ENCODE peak calls at places on chromosomes 2 and 18, in nine cellular contexts. One of them, this sample, is unnamed.

GRCh38 chr2:189441709-189442074 is 418 bp downstream of the WDR75 start:
- DNase-seq in WTC11: no peak
- DNase-seq in PC-3: no peak
- DNase-seq in activated gamma-delta T cell treated with Interleukin-2 at 50 U/mL for 16 hours: no peak
- DNase-seq in astrocyte of the cerebellum: no peak
- DNase-seq in NCI-H345: no peak
- DNase-seq in HTR-8/SVneo: no peak
- DNase-seq in cerebellum: no peak
- DNase-seq in stimulated activated CD4-positive, alpha-beta T cell treated with anti-CD3 and anti-CD28 coated beads, Interleukin-12 subunit alpha, Interleukin-12 subunit beta, amount 100 ng/mL, for 48 hours: no peak
- DNase-seq in this sample: no peak

GRCh38 chr2:207930747-207931146 is 94.6 kb downstream of the PLEKHM3 start:
- DNase-seq in HTR-8/SVneo: no peak
- DNase-seq in activated gamma-delta T cell treated with Interleukin-2 at 50 U/mL for 16 hours: no peak
- DNase-seq in NCI-H345: peak
- DNase-seq in PC-3: peak
- DNase-seq in WTC11: no peak
- DNase-seq in stimulated activated CD4-positive, alpha-beta T cell treated with anti-CD3 and anti-CD28 coated beads, Interleukin-12 subunit alpha, Interleukin-12 subunit beta, amount 100 ng/mL, for 48 hours: no peak
- DNase-seq in cerebellum: no peak
- DNase-seq in astrocyte of the cerebellum: no peak
- DNase-seq in this sample: no peak

GRCh38 chr18:65762556-65762955 is 11.7 kb downstream of the CDH7 start:
- DNase-seq in activated gamma-delta T cell treated with Interleukin-2 at 50 U/mL for 16 hours: no peak
- DNase-seq in stimulated activated CD4-positive, alpha-beta T cell treated with anti-CD3 and anti-CD28 coated beads, Interleukin-12 subunit alpha, Interleukin-12 subunit beta, amount 100 ng/mL, for 48 hours: no peak
- DNase-seq in PC-3: no peak
- DNase-seq in astrocyte of the cerebellum: no peak
- DNase-seq in HTR-8/SVneo: no peak
- DNase-seq in WTC11: no peak
- DNase-seq in NCI-H345: no peak
- DNase-seq in cerebellum: no peak
- DNase-seq in this sample: no peak

GRCh38 chr2:96580771-96581170 is 44.2 kb downstream of the ARID5A start:
- DNase-seq in PC-3: peak
- DNase-seq in activated gamma-delta T cell treated with Interleukin-2 at 50 U/mL for 16 hours: no peak
- DNase-seq in HTR-8/SVneo: no peak
- DNase-seq in cerebellum: no peak
- DNase-seq in stimulated activated CD4-positive, alpha-beta T cell treated with anti-CD3 and anti-CD28 coated beads, Interleukin-12 subunit alpha, Interleukin-12 subunit beta, amount 100 ng/mL, for 48 hours: no peak
- DNase-seq in astrocyte of the cerebellum: no peak
- DNase-seq in NCI-H345: no peak
- DNase-seq in WTC11: no peak
- DNase-seq in this sample: no peak

GRCh38 chr2:176088937-176089842 is 3.3 kb upstream of the HOXD13 start:
- DNase-seq in stimulated activated CD4-positive, alpha-beta T cell treated with anti-CD3 and anti-CD28 coated beads, Interleukin-12 subunit alpha, Interleukin-12 subunit beta, amount 100 ng/mL, for 48 hours: no peak
- DNase-seq in NCI-H345: no peak
- DNase-seq in activated gamma-delta T cell treated with Interleukin-2 at 50 U/mL for 16 hours: no peak
- DNase-seq in cerebellum: no peak
- DNase-seq in HTR-8/SVneo: no peak
- DNase-seq in astrocyte of the cerebellum: no peak
- DNase-seq in PC-3: no peak
- DNase-seq in WTC11: no peak
- DNase-seq in this sample: no peak

GRCh38 chr2:217610411-217610814 is 392.4 kb downstream of the TNS1 start:
- DNase-seq in PC-3: no peak
- DNase-seq in HTR-8/SVneo: no peak
- DNase-seq in astrocyte of the cerebellum: no peak
- DNase-seq in activated gamma-delta T cell treated with Interleukin-2 at 50 U/mL for 16 hours: peak
- DNase-seq in stimulated activated CD4-positive, alpha-beta T cell treated with anti-CD3 and anti-CD28 coated beads, Interleukin-12 subunit alpha, Interleukin-12 subunit beta, amount 100 ng/mL, for 48 hours: peak
- DNase-seq in NCI-H345: peak
- DNase-seq in cerebellum: peak
- DNase-seq in WTC11: no peak
- DNase-seq in this sample: no peak

GRCh38 chr2:99389371-99389770 is 52.2 kb downstream of the EIF5B start:
- DNase-seq in HTR-8/SVneo: no peak
- DNase-seq in WTC11: no peak
- DNase-seq in astrocyte of the cerebellum: no peak
- DNase-seq in stimulated activated CD4-positive, alpha-beta T cell treated with anti-CD3 and anti-CD28 coated beads, Interleukin-12 subunit alpha, Interleukin-12 subunit beta, amount 100 ng/mL, for 48 hours: no peak
- DNase-seq in PC-3: no peak
- DNase-seq in NCI-H345: no peak
- DNase-seq in cerebellum: no peak
- DNase-seq in activated gamma-delta T cell treated with Interleukin-2 at 50 U/mL for 16 hours: no peak
- DNase-seq in this sample: no peak

GRCh38 chr18:63795611-63796010 is 20.4 kb downstream of the SERPINB7 start:
- DNase-seq in HTR-8/SVneo: no peak
- DNase-seq in WTC11: no peak
- DNase-seq in PC-3: no peak
- DNase-seq in astrocyte of the cerebellum: no peak
- DNase-seq in NCI-H345: no peak
- DNase-seq in stimulated activated CD4-positive, alpha-beta T cell treated with anti-CD3 and anti-CD28 coated beads, Interleukin-12 subunit alpha, Interleukin-12 subunit beta, amount 100 ng/mL, for 48 hours: no peak
- DNase-seq in cerebellum: no peak
- DNase-seq in activated gamma-delta T cell treated with Interleukin-2 at 50 U/mL for 16 hours: no peak
- DNase-seq in this sample: no peak

GRCh38 chr2:236843061-236843460 is 242.6 kb upstream of the COPS8 start:
- DNase-seq in HTR-8/SVneo: no peak
- DNase-seq in WTC11: no peak
- DNase-seq in astrocyte of the cerebellum: no peak
- DNase-seq in PC-3: no peak
- DNase-seq in activated gamma-delta T cell treated with Interleukin-2 at 50 U/mL for 16 hours: no peak
- DNase-seq in NCI-H345: no peak
- DNase-seq in cerebellum: peak
- DNase-seq in stimulated activated CD4-positive, alpha-beta T cell treated with anti-CD3 and anti-CD28 coated beads, Interleukin-12 subunit alpha, Interleukin-12 subunit beta, amount 100 ng/mL, for 48 hours: no peak
- DNase-seq in this sample: no peak

GRCh38 chr2:172931256-172931894 is 144.3 kb upstream of the MAP3K20 start:
- DNase-seq in astrocyte of the cerebellum: peak
- DNase-seq in NCI-H345: no peak
- DNase-seq in cerebellum: no peak
- DNase-seq in stimulated activated CD4-positive, alpha-beta T cell treated with anti-CD3 and anti-CD28 coated beads, Interleukin-12 subunit alpha, Interleukin-12 subunit beta, amount 100 ng/mL, for 48 hours: no peak
- DNase-seq in activated gamma-delta T cell treated with Interleukin-2 at 50 U/mL for 16 hours: no peak
- DNase-seq in PC-3: peak
- DNase-seq in WTC11: no peak
- DNase-seq in HTR-8/SVneo: peak
- DNase-seq in this sample: peak

GRCh38 chr2:189631849-189632248 is 29.4 kb upstream of the ASNSD1 start:
- DNase-seq in cerebellum: no peak
- DNase-seq in PC-3: no peak
- DNase-seq in WTC11: no peak
- DNase-seq in NCI-H345: no peak
- DNase-seq in astrocyte of the cerebellum: no peak
- DNase-seq in HTR-8/SVneo: no peak
- DNase-seq in stimulated activated CD4-positive, alpha-beta T cell treated with anti-CD3 and anti-CD28 coated beads, Interleukin-12 subunit alpha, Interleukin-12 subunit beta, amount 100 ng/mL, for 48 hours: no peak
- DNase-seq in activated gamma-delta T cell treated with Interleukin-2 at 50 U/mL for 16 hours: no peak
- DNase-seq in this sample: no peak

GRCh38 chr2:169082995-169083394 is 13.6 kb downstream of the DHRS9 start:
- DNase-seq in PC-3: no peak
- DNase-seq in HTR-8/SVneo: no peak
- DNase-seq in WTC11: no peak
- DNase-seq in NCI-H345: no peak
- DNase-seq in activated gamma-delta T cell treated with Interleukin-2 at 50 U/mL for 16 hours: no peak
- DNase-seq in astrocyte of the cerebellum: no peak
- DNase-seq in cerebellum: no peak
- DNase-seq in stimulated activated CD4-positive, alpha-beta T cell treated with anti-CD3 and anti-CD28 coated beads, Interleukin-12 subunit alpha, Interleukin-12 subunit beta, amount 100 ng/mL, for 48 hours: no peak
- DNase-seq in this sample: no peak

GRCh38 chr2:28904295-28904694 is 9.8 kb downstream of the WDR43 start:
- DNase-seq in NCI-H345: no peak
- DNase-seq in HTR-8/SVneo: no peak
- DNase-seq in cerebellum: no peak
- DNase-seq in stimulated activated CD4-positive, alpha-beta T cell treated with anti-CD3 and anti-CD28 coated beads, Interleukin-12 subunit alpha, Interleukin-12 subunit beta, amount 100 ng/mL, for 48 hours: no peak
- DNase-seq in WTC11: no peak
- DNase-seq in activated gamma-delta T cell treated with Interleukin-2 at 50 U/mL for 16 hours: no peak
- DNase-seq in astrocyte of the cerebellum: no peak
- DNase-seq in PC-3: peak
- DNase-seq in this sample: no peak

GRCh38 chr2:121254748-121255147 is 30.3 kb downstream of the TFCP2L1 start:
- DNase-seq in WTC11: no peak
- DNase-seq in astrocyte of the cerebellum: no peak
- DNase-seq in PC-3: no peak
- DNase-seq in activated gamma-delta T cell treated with Interleukin-2 at 50 U/mL for 16 hours: no peak
- DNase-seq in NCI-H345: peak
- DNase-seq in stimulated activated CD4-positive, alpha-beta T cell treated with anti-CD3 and anti-CD28 coated beads, Interleukin-12 subunit alpha, Interleukin-12 subunit beta, amount 100 ng/mL, for 48 hours: no peak
- DNase-seq in HTR-8/SVneo: no peak
- DNase-seq in cerebellum: no peak
- DNase-seq in this sample: no peak

GRCh38 chr2:225310745-225311144 is 88.8 kb upstream of the NYAP2 start:
- DNase-seq in NCI-H345: no peak
- DNase-seq in HTR-8/SVneo: no peak
- DNase-seq in PC-3: no peak
- DNase-seq in activated gamma-delta T cell treated with Interleukin-2 at 50 U/mL for 16 hours: no peak
- DNase-seq in WTC11: no peak
- DNase-seq in stimulated activated CD4-positive, alpha-beta T cell treated with anti-CD3 and anti-CD28 coated beads, Interleukin-12 subunit alpha, Interleukin-12 subunit beta, amount 100 ng/mL, for 48 hours: no peak
- DNase-seq in cerebellum: no peak
- DNase-seq in astrocyte of the cerebellum: no peak
- DNase-seq in this sample: no peak

GRCh38 chr18:12628706-12629702 is 28.9 kb downstream of the SPIRE1 start:
- DNase-seq in NCI-H345: no peak
- DNase-seq in activated gamma-delta T cell treated with Interleukin-2 at 50 U/mL for 16 hours: no peak
- DNase-seq in astrocyte of the cerebellum: no peak
- DNase-seq in stimulated activated CD4-positive, alpha-beta T cell treated with anti-CD3 and anti-CD28 coated beads, Interleukin-12 subunit alpha, Interleukin-12 subunit beta, amount 100 ng/mL, for 48 hours: no peak
- DNase-seq in WTC11: no peak
- DNase-seq in PC-3: peak
- DNase-seq in HTR-8/SVneo: no peak
- DNase-seq in cerebellum: no peak
- DNase-seq in this sample: no peak

GRCh38 chr18:34901299-34901698 is 139.9 kb upstream of the MAPRE2 start:
- DNase-seq in HTR-8/SVneo: no peak
- DNase-seq in PC-3: peak
- DNase-seq in stimulated activated CD4-positive, alpha-beta T cell treated with anti-CD3 and anti-CD28 coated beads, Interleukin-12 subunit alpha, Interleukin-12 subunit beta, amount 100 ng/mL, for 48 hours: no peak
- DNase-seq in activated gamma-delta T cell treated with Interleukin-2 at 50 U/mL for 16 hours: no peak
- DNase-seq in cerebellum: no peak
- DNase-seq in NCI-H345: no peak
- DNase-seq in astrocyte of the cerebellum: no peak
- DNase-seq in WTC11: no peak
- DNase-seq in this sample: no peak

This sample was measured in brain pericyte.